ENCODE peak calls at places on chromosomes 5 and 9, in five cellular contexts. T is colonic mucosa, V is cardiac muscle cell, B is fibroblast of mammary gland, Z is cardiac fibroblast. D is an unnamed sample.

GRCh38 chr5:90326995-90327394 is 82.6 kb downstream of the CETN3 start:
- DNase-seq in T (no peak), V (no peak), Z (no peak), B (no peak), D (no peak)

GRCh38 chr5:109945723-109946480 is 256.2 kb downstream of the MAN2A1 start:
- DNase-seq in B (no peak), V (no peak), T (no peak), Z (no peak), D (no peak)

GRCh38 chr9:130521715-130522114 is 57.7 kb upstream of the FUBP3 start:
- DNase-seq in B (no peak), T (no peak), V (no peak), Z (no peak), D (no peak)

GRCh38 chr9:117081641-117082317 is 333.1 kb downstream of the ASTN2 start:
- DNase-seq in B (peak), T (no peak), V (no peak), Z (no peak), D (no peak)

GRCh38 chr5:112762113-112762810 is 24.6 kb downstream of the APC start:
- DNase-seq in Z (peak), B (peak), T (no peak), V (peak), D (peak)

GRCh38 chr5:73796164-73797141 is 170.5 kb downstream of the ARHGEF28 start:
- DNase-seq in V (peak), T (no peak), Z (peak), B (peak), D (peak)

GRCh38 chr9:101477214-101477613 is 41.6 kb upstream of the ALDOB start:
- DNase-seq in Z (no peak), T (no peak), B (no peak), V (no peak), D (no peak)

GRCh38 chr9:95268681-95269080 is 48.8 kb downstream of the FANCC start:
- DNase-seq in T (no peak), Z (peak), V (peak), B (peak), D (peak)

GRCh38 chr9:116661037-116661954 is 25.8 kb upstream of the TRIM32 start:
- DNase-seq in T (no peak), V (peak), Z (peak), B (peak), D (peak)

GRCh38 chr9:82191082-82191481 is 202.5 kb downstream of the SPATA31D1 start:
- DNase-seq in Z (no peak), V (no peak), T (no peak), B (no peak), D (no peak)

GRCh38 chr5:1998716-1999317 is 116.1 kb upstream of the IRX4 start:
- DNase-seq in B (no peak), V (no peak), Z (no peak), T (no peak), D (no peak)

GRCh38 chr5:34684980-34685352 is 28.8 kb downstream of the RAI14 start:
- DNase-seq in Z (no peak), T (no peak), V (no peak), B (no peak), D (no peak)

GRCh38 chr9:110912701-110913291 is 125.5 kb downstream of the LPAR1 start:
- DNase-seq in B (peak), Z (peak), T (no peak), V (no peak), D (peak)

GRCh38 chr5:72138943-72139467 is 31.7 kb downstream of the MAP1B start:
- DNase-seq in T (no peak), B (peak), V (no peak), Z (peak), D (peak)

GRCh38 chr5:17882760-17883488 is 248.7 kb downstream of the TAF11L14 start:
- DNase-seq in Z (no peak), T (no peak), B (no peak), V (no peak), D (no peak)

GRCh38 chr5:160119142-160119904 is at the start of gene PWWP2A:
- DNase-seq in Z (peak), V (peak), B (peak), T (peak), D (peak)
- TF ChIP-seq CTCF in Z (no peak), V (peak), B (no peak), T (no peak), D (no peak)

GRCh38 chr5:134845335-134845851 is 375 bp upstream of the C5orf24 start:
- DNase-seq in B (peak), Z (peak), V (no peak), T (no peak), D (peak)
- H3K4me3 ChIP-seq in B (peak), Z (peak), V (peak), T (peak), D (peak)

DNA sequence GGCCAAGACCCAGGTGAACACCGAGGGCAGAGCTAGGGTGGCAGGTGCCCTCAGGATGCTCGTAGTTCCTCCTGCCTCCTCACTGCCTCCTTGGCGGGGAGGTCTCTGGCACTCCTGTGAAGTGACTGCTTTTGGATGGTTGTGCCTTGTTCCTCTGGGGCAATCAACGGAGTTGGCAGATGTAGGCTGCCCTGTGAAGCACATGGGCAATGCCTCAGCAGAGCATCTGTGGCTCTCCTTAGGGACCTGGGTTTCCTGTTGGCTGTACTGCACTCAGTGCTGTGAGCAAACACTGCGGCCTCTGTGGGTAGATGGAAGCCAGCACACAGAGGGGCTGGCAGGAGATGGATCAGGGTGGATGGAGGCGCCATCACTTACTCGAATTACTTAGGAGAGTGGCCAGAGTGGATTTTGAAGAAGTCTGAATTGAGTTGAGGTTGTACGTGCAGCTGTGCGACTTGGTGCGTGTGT is 71.4 kb upstream of the COL5A1 start:
- DNase-seq in V (no peak), T (no peak), B (no peak), Z (no peak), D (no peak)
- TF ChIP-seq CTCF in V (no peak), T (no peak), B (no peak), Z (no peak), D (no peak)

GRCh38 chr5:173903396-173904140 is 15.4 kb downstream of the CPEB4 start:
- DNase-seq in B (no peak), V (no peak), Z (no peak), T (no peak), D (no peak)

GRCh38 chr5:173907284-173907683 is 19.1 kb downstream of the CPEB4 start:
- DNase-seq in T (no peak), B (no peak), Z (no peak), V (no peak), D (no peak)

GRCh38 chr5:173902334-173902733 is 14.2 kb downstream of the CPEB4 start:
- DNase-seq in T (no peak), Z (no peak), V (no peak), B (no peak), D (no peak)

GRCh38 chr5:173901705-173902104 is 13.6 kb downstream of the CPEB4 start:
- DNase-seq in B (no peak), V (no peak), Z (no peak), T (no peak), D (no peak)

DNA sequence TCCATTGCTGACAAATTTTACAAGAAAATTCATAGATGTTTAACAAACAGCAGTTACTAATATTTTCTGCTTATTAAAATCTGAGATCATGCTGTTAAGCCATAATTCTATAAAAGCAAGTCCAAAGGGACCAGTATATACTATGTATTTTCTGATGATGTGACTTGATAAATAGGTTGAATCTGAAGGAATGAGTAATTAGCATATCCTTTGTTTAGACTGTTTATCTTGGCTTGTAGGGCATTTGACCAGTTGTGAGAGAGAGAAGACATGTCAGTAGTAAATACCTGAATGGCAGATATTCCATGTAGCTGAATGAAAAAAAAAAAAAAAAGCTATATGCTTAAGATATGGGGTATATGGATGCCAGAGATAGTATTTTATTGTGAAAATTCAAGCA is 14.6 kb downstream of the CPEB4 start:
- DNase-seq in Z (no peak), B (no peak), V (no peak), T (no peak), D (no peak)
- H3K4me3 ChIP-seq in Z (no peak), B (no peak), V (no peak), T (no peak), D (no peak)